ENCODE peak calls at places on chromosome 17, in four cellular contexts. G is fibroblast of lung, F is kidney, J is aorta. M is an unnamed sample. For H3K9me3, the result is how much of the 10 kb centered on the place peaks cover.

GRCh38 chr17:77635176-77635575 is 323.3 kb upstream of the TNRC6C start:
- DNase-seq in J (peak), F (no peak), G (no peak), M (no peak)

GRCh38 chr17:81165246-81166032 is at the start of gene PVALEF:
- DNase-seq in F (peak), J (no peak), G (no peak), M (no peak)

GRCh38 chr17:44097110-44097810 is 26.2 kb downstream of the HDAC5 start:
- DNase-seq in F (no peak), G (peak), J (no peak), M (no peak)

GRCh38 chr17:54754560-54754959 is 146.1 kb upstream of the TOM1L1 start:
- DNase-seq in G (no peak), J (no peak), F (no peak), M (no peak)

GRCh38 chr17:8255499-8255898 is 6.4 kb downstream of the PFAS start:
- DNase-seq in G (no peak), F (peak), J (no peak), M (no peak)

GRCh38 chr17:77887464-77888241 is 70.8 kb upstream of the TNRC6C start:
- DNase-seq in G (peak), F (peak), J (peak), M (peak)

GRCh38 chr17:19542247-19542646 is 8.6 kb downstream of the SLC47A1 start:
- DNase-seq in F (no peak), J (peak), G (no peak), M (no peak)

GRCh38 chr17:67293251-67294203 is 48.5 kb upstream of the HELZ start:
- DNase-seq in F (peak), G (peak), J (peak), M (peak)

GRCh38 chr17:38673714-38674012 is 1.1 kb downstream of the EPOP start:
- DNase-seq in F (no peak), J (peak), G (peak), M (no peak)

GRCh38 chr17:57946798-57947358 is 8.3 kb downstream of the CUEDC1 start:
- DNase-seq in J (no peak), G (peak), F (peak), M (no peak)

GRCh38 chr17:78993241-78993956 is 13.7 kb upstream of the LGALS3BP start:
- DNase-seq in J (peak), F (peak), G (peak), M (peak)

GRCh38 chr17:39170558-39170957 is 4.6 kb upstream of the ARL5C start:
- DNase-seq in G (no peak), F (no peak), J (no peak), M (no peak)

GRCh38 chr17:50056961-50057330 is 1.0 kb downstream of the ITGA3 start:
- DNase-seq in J (no peak), G (peak), F (peak), M (no peak)

GRCh38 chr17:64180674-64181073 is 50.7 kb upstream of the ERN1 start:
- DNase-seq in J (no peak), G (peak), F (no peak), M (no peak)

GRCh38 chr17:28055546-28056275 is 13.2 kb downstream of the NLK start:
- DNase-seq in F (no peak), J (no peak), G (no peak), M (no peak)

GRCh38 chr17:81239714-81240555 is 817 bp downstream of the NDUFAF8 start:
- DNase-seq in F (no peak), J (no peak), G (no peak), M (no peak)

GRCh38 chr17:11264183-11264871 is 23.3 kb downstream of the SHISA6 start:
- DNase-seq in G (no peak), F (no peak), J (no peak), M (no peak)

GRCh38 chr17:82937411-82938371 is 97.9 kb upstream of the ZNF750 start:
- DNase-seq in J (peak), F (peak), G (no peak), M (no peak)

DNA sequence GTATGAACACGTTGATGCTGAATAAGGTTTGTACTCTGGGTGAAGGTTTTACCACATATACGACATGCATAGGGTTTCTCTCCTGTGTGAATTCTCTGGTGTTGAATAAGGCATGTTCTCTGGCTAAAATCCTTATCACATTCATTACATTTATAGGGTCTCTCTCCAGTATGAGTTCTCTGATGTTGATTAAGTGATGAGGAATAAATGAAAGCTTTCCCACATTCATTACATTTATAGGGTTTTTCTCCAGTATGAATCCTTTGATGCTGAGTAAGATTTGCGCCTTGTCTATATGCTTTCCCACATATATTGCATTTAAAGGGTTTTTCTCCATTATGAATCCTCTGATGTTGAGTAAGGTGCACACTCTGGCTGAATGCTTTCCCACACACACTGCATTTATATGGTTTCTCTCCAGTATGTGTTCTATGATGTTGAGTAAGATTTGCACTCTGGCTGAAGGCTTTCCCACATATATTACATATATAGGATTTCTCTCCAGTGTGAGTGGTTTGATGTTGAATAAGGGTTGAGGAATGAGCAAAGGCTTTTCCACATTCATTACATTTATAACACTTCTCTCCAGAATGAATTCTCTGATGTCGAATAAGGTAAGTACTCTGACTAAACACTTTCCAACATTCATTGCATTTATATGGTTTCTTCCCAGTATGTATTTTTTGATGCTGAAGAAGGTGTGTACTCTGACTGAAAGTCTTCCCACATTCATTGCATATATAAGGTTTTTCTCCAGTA is 16.9 kb downstream of the ZNF287 start:
- DNase-seq in F (no peak), J (no peak), G (peak), M (no peak)
- H3K9me3 ChIP-seq in F (under half), J (under half), G (under half), M (under half)

DNA sequence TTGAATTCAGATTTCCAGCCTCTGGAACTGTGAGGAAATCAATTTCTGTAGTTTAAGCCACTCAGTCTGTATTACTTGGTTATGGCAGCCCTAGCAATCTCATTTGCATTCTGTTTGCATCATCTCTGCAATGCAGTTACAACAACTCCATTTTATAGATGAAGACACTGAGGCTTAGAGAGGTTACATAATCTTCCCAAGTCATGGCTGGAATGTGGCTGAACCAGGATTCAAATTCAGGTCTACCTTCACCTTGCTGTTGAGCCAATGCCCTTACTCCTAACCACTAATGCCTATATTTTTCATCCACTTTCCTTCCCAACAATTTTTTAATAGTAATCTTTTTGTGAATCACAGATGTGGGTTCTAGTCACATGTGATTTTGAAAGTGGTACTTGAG is 469.8 kb upstream of the CCL2 start:
- DNase-seq in G (no peak), F (no peak), J (no peak), M (no peak)
- H3K4me3 ChIP-seq in G (no peak), F (no peak), J (no peak), M (no peak)

DNA sequence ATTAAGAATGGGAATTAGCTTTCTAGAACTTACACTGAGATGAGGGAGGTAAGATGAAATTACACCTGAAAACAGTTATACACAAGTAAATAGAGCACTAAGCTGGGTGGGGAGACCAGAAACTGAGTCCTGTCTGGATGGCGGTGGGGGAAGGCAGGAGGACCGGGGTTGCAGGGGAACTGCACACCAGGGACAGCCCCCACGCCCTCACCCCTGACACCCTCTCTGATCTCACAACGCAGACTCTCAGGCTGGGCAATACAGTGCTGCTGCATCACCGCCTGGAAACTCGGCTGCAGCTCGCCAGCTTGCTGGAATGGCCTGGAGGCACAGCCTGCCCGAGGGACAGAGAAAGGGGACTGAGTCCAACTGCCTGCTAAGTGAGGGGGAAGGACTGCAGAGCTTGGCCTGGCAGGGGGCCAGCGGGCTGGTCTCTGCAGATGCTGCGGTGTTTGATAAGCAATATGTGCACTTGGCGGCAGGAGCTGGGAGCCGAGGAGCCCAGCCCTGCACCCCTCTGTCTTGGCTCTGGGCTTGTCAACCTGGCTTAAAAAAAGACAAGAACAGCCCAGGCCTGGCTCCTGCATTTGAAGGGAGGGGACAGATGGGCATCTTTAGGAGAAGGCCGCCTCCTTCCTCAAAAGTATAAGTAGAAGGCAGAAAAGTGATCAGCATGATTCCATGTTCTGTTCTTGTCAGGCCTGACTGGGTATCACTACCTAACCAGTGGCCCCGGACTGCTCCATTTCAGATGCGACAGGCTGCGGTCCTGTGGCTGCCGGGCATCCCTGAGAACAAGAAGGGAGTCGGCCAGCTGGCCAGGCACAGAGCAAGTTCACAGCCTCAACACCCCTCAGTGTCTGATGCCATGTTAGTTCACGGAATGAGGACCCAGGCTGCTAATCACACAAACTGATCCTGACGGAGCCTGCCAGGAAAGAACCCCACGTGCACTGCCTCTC is 30.2 kb downstream of the SPHK1 start:
- DNase-seq in F (peak), J (peak), G (peak), M (peak)
- H3K9me3 ChIP-seq in F (under half), J (under half), G (under half), M (under half)

DNA sequence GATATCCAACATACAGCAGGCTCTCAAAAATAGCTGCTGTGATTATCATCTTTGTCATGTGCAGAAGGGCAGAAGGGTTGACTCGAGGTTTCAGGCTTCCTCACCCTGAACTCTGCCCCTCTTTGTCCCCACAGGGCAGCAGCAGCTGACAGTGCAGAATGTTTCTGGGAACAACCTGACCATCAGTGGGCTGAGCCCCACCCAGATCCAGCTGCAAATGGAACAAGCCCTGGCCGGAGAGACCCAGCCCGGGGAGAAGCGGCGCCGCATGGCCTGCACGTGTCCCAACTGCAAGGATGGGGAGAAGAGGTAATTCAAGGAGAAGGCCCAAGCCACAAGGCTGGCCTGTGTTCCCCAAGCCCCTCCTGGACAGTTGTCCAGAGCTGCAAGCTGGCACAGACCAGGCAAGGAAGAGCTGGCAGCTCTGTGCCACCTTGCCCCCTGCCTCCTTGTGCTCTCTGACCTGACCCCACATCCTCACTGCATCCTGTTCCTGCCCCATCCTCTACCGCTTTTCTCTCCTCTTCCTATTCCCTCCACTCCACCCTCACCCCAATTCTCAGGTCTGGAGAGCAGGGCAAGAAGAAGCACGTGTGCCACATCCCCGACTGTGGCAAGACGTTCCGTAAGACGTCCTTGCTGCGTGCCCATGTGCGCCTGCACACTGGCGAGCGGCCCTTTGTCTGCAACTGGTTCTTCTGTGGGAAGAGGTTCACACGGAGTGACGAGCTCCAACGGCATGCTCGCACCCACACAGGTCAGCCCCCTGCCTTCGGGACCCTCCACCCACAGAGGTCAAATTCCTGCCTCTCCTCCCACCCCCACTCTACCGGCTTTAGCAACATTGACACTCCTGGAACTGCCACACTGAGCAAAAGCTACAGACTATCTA is 16.3 kb upstream of the PNPO start:
- DNase-seq in J (no peak), G (no peak), F (no peak), M (peak)
- H3K4me3 ChIP-seq in J (no peak), G (no peak), F (no peak), M (no peak)

GRCh38 chr17:42798011-42798382 is 507 bp downstream of the COA3 start:
- DNase-seq in G (no peak), F (no peak), J (no peak), M (no peak)

GRCh38 chr17:42795465-42795864 is 3.0 kb downstream of the COA3 start:
- DNase-seq in J (no peak), G (no peak), F (no peak), M (no peak)

GRCh38 chr17:42796066-42796758 is 2.3 kb downstream of the COA3 start:
- DNase-seq in G (no peak), F (no peak), J (no peak), M (no peak)

GRCh38 chr17:42797067-42798007 is 1.2 kb downstream of the COA3 start:
- DNase-seq in F (no peak), J (no peak), G (no peak), M (no peak)

GRCh38 chr17:42798383-42799380 is at the start of the genes CNTD1 and COA3:
- DNase-seq in G (peak), F (peak), J (peak), M (peak)
- H3K9me3 ChIP-seq in G (under half), F (under half), J (under half), M (under half)

GRCh38 chr17:30300803-30301202 is 9.1 kb upstream of the BLMH start:
- DNase-seq in J (no peak), F (no peak), G (no peak), M (no peak)
- H3K4me3 ChIP-seq in J (no peak), F (no peak), G (no peak), M (no peak)

GRCh38 chr17:74542166-74542565 is 3.7 kb downstream of the CD300C start:
- DNase-seq in F (peak), G (no peak), J (no peak), M (no peak)
- H3K9me3 ChIP-seq in F (under half), G (under half), J (under half), M (under half)

GRCh38 chr17:14329900-14330491 is 29.1 kb downstream of the HS3ST3B1 start:
- DNase-seq in G (no peak), J (no peak), F (no peak), M (no peak)
- H3K4me3 ChIP-seq in G (no peak), J (no peak), F (no peak), M (no peak)

GRCh38 chr17:22265807-22266206 is 573.5 kb downstream of the KCNJ18 start:
- DNase-seq in F (no peak), J (no peak), G (no peak), M (no peak)
- H3K9me3 ChIP-seq in F (under half), J (under half), G (under half), M (under half)